ENCODE peak calls at places on chromosomes 6 and 20, in nine cellular contexts. Q is T47D, H is ELR, I is HFF-Myc, U is lung microvascular endothelial cell, B is posterior vena cava, P is omental fat pad, E is activated T-helper 1 cell treated with Interleukin-2 at 50 U/mL for 16 hours, T is GF-D8. J is an unnamed sample.

GRCh38 chr6:37456126-37456525 is 23.1 kb downstream of the CMTR1 start:
- DNase-seq in Q (no peak), H (peak), I (no peak), U (no peak), B (no peak), P (no peak), E (no peak), T (no peak), J (no peak)

GRCh38 chr6:55825402-55826051 is 49.9 kb downstream of the BMP5 start:
- DNase-seq in Q (no peak), H (peak), I (no peak), U (no peak), B (no peak), P (no peak), E (no peak), T (no peak), J (no peak)

GRCh38 chr6:90095788-90096187 is 200.9 kb downstream of the BACH2 start:
- DNase-seq in Q (no peak), H (no peak), I (no peak), U (no peak), B (no peak), P (no peak), E (no peak), T (no peak), J (no peak)

GRCh38 chr20:6116763-6117162 is 6.1 kb downstream of the FERMT1 start:
- DNase-seq in Q (no peak), H (no peak), I (no peak), U (no peak), B (no peak), P (no peak), E (no peak), T (no peak), J (no peak)

GRCh38 chr6:52335576-52335975 is 26.4 kb upstream of the PAQR8 start:
- DNase-seq in Q (peak), H (no peak), I (no peak), U (no peak), B (no peak), P (no peak), E (no peak), T (no peak), J (no peak)

GRCh38 chr20:64228086-64228485 is 27.5 kb upstream of the PCMTD2 start:
- DNase-seq in Q (no peak), H (no peak), I (no peak), U (no peak), B (no peak), P (no peak), E (no peak), T (no peak), J (no peak)

GRCh38 chr20:48763183-48764030 is 64.4 kb downstream of the PREX1 start:
- DNase-seq in Q (no peak), H (no peak), I (no peak), U (peak), B (peak), P (no peak), E (no peak), T (no peak), J (no peak)

GRCh38 chr6:38508894-38509293 is 130.8 kb downstream of the BTBD9 start:
- DNase-seq in Q (peak), H (peak), I (peak), U (no peak), B (no peak), P (no peak), E (no peak), T (peak), J (no peak)

GRCh38 chr6:56692586-56693245 is 50.0 kb upstream of the DST start:
- DNase-seq in Q (peak), H (peak), I (no peak), U (no peak), B (no peak), P (no peak), E (no peak), T (peak), J (no peak)

GRCh38 chr20:9392892-9393857 is 121.2 kb upstream of the LAMP5 start:
- DNase-seq in Q (peak), H (peak), I (no peak), U (peak), B (peak), P (peak), E (no peak), T (no peak), J (peak)

GRCh38 chr6:104601008-104601745 is 258.5 kb downstream of the HACE1 start:
- DNase-seq in Q (no peak), H (no peak), I (no peak), U (no peak), B (no peak), P (no peak), E (no peak), T (no peak), J (no peak)

GRCh38 chr6:106974337-106974998 is at the start of gene CD24:
- DNase-seq in Q (peak), H (peak), I (no peak), U (no peak), B (peak), P (no peak), E (no peak), T (no peak), J (peak)

GRCh38 chr20:59185809-59186208 is 22.2 kb downstream of the ZNF831 start:
- DNase-seq in Q (no peak), H (no peak), I (no peak), U (no peak), B (no peak), P (no peak), E (no peak), T (no peak), J (no peak)

GRCh38 chr6:143015300-143015706 is 45.4 kb upstream of the AIG1 start:
- DNase-seq in Q (no peak), H (no peak), I (no peak), U (no peak), B (no peak), P (no peak), E (no peak), T (no peak), J (no peak)

GRCh38 chr6:99246602-99247001 is 102.9 kb downstream of the FAXC start:
- DNase-seq in Q (no peak), H (no peak), I (no peak), U (no peak), B (no peak), P (no peak), E (no peak), T (no peak), J (no peak)

GRCh38 chr6:97186416-97186999 is 96.5 kb downstream of the MMS22L start:
- DNase-seq in Q (peak), H (peak), I (peak), U (peak), B (peak), P (peak), E (peak), T (peak), J (no peak)

GRCh38 chr6:158411998-158412397 is 99.7 kb downstream of the TULP4 start:
- DNase-seq in Q (peak), H (peak), I (no peak), U (no peak), B (no peak), P (no peak), E (no peak), T (no peak), J (peak)

GRCh38 chr6:1222426-1223311 is 89.2 kb upstream of the FOXQ1 start:
- DNase-seq in Q (no peak), H (no peak), I (no peak), U (no peak), B (no peak), P (no peak), E (no peak), T (no peak), J (no peak)

GRCh38 chr6:26215200-26216014 is 128.2 kb downstream of the HFE start:
- DNase-seq in Q (peak), H (peak), I (no peak), U (peak), B (no peak), P (no peak), E (no peak), T (no peak), J (no peak)

GRCh38 chr20:63653041-63653973 is at the start of gene STMN3:
- DNase-seq in Q (peak), H (peak), I (peak), U (peak), B (peak), P (peak), E (peak), T (peak), J (peak)

GRCh38 chr6:77910826-77911225 is 258.0 kb downstream of the MEI4 start:
- DNase-seq in Q (no peak), H (no peak), I (no peak), U (no peak), B (no peak), P (no peak), E (no peak), T (no peak), J (no peak)

GRCh38 chr6:152161501-152161900 is 354.0 kb downstream of the ESR1 start:
- DNase-seq in Q (no peak), H (peak), I (no peak), U (no peak), B (no peak), P (no peak), E (no peak), T (no peak), J (no peak)

GRCh38 chr20:54013397-54013941 is 56.9 kb downstream of the BCAS1 start:
- DNase-seq in Q (no peak), H (no peak), I (no peak), U (no peak), B (no peak), P (no peak), E (no peak), T (no peak), J (no peak)

GRCh38 chr6:98844244-98845161 is 10.1 kb downstream of the POU3F2 start:
- DNase-seq in Q (no peak), H (peak), I (no peak), U (no peak), B (no peak), P (no peak), E (no peak), T (no peak), J (no peak)

GRCh38 chr6:89411019-89411268 is 1.1 kb downstream of the RRAGD start:
- DNase-seq in Q (no peak), H (no peak), I (no peak), U (no peak), B (no peak), P (no peak), E (no peak), T (peak), J (peak)

GRCh38 chr6:25329156-25329555 is 50.0 kb downstream of the CARMIL1 start:
- DNase-seq in Q (no peak), H (no peak), I (no peak), U (no peak), B (no peak), P (no peak), E (no peak), T (no peak), J (no peak)

GRCh38 chr6:218153-219018 is 73.9 kb upstream of the DUSP22 start:
- DNase-seq in Q (no peak), H (no peak), I (no peak), U (no peak), B (no peak), P (no peak), E (no peak), T (no peak), J (no peak)

GRCh38 chr6:37536462-37537225 is 37.0 kb upstream of the CCDC167 start:
- DNase-seq in Q (no peak), H (no peak), I (no peak), U (no peak), B (no peak), P (no peak), E (no peak), T (no peak), J (no peak)

GRCh38 chr6:22575190-22575589 is 5.8 kb downstream of the HDGFL1 start:
- DNase-seq in Q (no peak), H (peak), I (no peak), U (no peak), B (no peak), P (no peak), E (no peak), T (no peak), J (no peak)

GRCh38 chr20:57060407-57061057 is 205.9 kb downstream of the BMP7 start:
- DNase-seq in Q (no peak), H (peak), I (no peak), U (no peak), B (no peak), P (no peak), E (no peak), T (no peak), J (no peak)

GRCh38 chr6:126753616-126754015 is 364.9 kb upstream of the RSPO3 start:
- DNase-seq in Q (no peak), H (no peak), I (no peak), U (no peak), B (no peak), P (no peak), E (no peak), T (no peak), J (no peak)

GRCh38 chr20:8744228-8744844 is 324.6 kb upstream of the PLCB4 start:
- DNase-seq in Q (no peak), H (peak), I (no peak), U (no peak), B (no peak), P (no peak), E (no peak), T (no peak), J (no peak)